ENCODE peak calls at places on chromosomes 5 and 9, in four cellular contexts. P, B, L and K are unnamed samples.

GRCh38 chr5:169223595-169223953 is 77.4 kb downstream of the SLIT3 start:
- DNase-seq in P (peak; percentile 20), B (peak; percentile 63), L (no peak), K (no peak)

GRCh38 chr5:10528056-10528816 is 35.6 kb upstream of the ANKRD33B start:
- DNase-seq in P (peak; percentile 72), B (peak; percentile 94), L (peak; percentile 77), K (no peak)

GRCh38 chr9:101628173-101628572 is 33.4 kb upstream of the PPP3R2 start:
- DNase-seq in P (no peak), B (peak; percentile 6), L (no peak), K (no peak)

GRCh38 chr5:100409538-100409937 is 125.6 kb upstream of the FAM174A start:
- DNase-seq in P (no peak), B (no peak), L (no peak), K (no peak)

GRCh38 chr9:88936668-88937067 is 54.6 kb upstream of the S1PR3 start:
- DNase-seq in P (no peak), B (no peak), L (no peak), K (no peak)

GRCh38 chr9:117189121-117189520 is 225.7 kb downstream of the ASTN2 start:
- DNase-seq in P (no peak), B (peak; percentile 1), L (no peak), K (no peak)

GRCh38 chr5:80033513-80033912 is 1.6 kb upstream of the THBS4 start:
- DNase-seq in P (no peak), B (no peak), L (no peak), K (no peak)

GRCh38 chr5:104635216-104635615 is 1072.6 kb upstream of the NUDT12 start:
- DNase-seq in P (no peak), B (no peak), L (no peak), K (no peak)

GRCh38 chr5:57416246-57416996 is 66.2 kb downstream of the ACTBL2 start:
- DNase-seq in P (peak; percentile 52), B (peak; percentile 93), L (peak; percentile 91), K (no peak)

GRCh38 chr5:132017738-132018625 is 6.5 kb upstream of the ACSL6 start:
- DNase-seq in P (no peak), B (no peak), L (no peak), K (no peak)

GRCh38 chr5:159120446-159120845 is 20.7 kb upstream of the EBF1 start:
- DNase-seq in P (no peak), B (no peak), L (no peak), K (no peak)

GRCh38 chr9:126211441-126212074 is 115.1 kb upstream of the MVB12B start:
- DNase-seq in P (no peak), B (peak; percentile 17), L (no peak), K (no peak)

GRCh38 chr9:3087697-3088096 is 243.8 kb upstream of the PUM3 start:
- DNase-seq in P (no peak), B (no peak), L (no peak), K (no peak)

GRCh38 chr9:123513554-123513953 is 157.6 kb downstream of the CRB2 start:
- DNase-seq in P (no peak), B (no peak), L (no peak), K (peak; percentile 6)

GRCh38 chr5:14574124-14574523 is 7.5 kb upstream of the OTULINL start:
- DNase-seq in P (no peak), B (no peak), L (no peak), K (peak; percentile 73)

GRCh38 chr5:92715946-92716345 is 865.1 kb downstream of the NR2F1-AS1 start:
- DNase-seq in P (no peak), B (no peak), L (no peak), K (no peak)

GRCh38 chr5:135747824-135748223 is 86.6 kb upstream of the SLC25A48 start:
- DNase-seq in P (no peak), B (no peak), L (no peak), K (peak; percentile 34)

GRCh38 chr5:168268949-168269943 is 22.2 kb upstream of the WWC1 start:
- DNase-seq in P (peak; percentile 31), B (peak; percentile 80), L (peak; percentile 54), K (peak; percentile 83)

GRCh38 chr9:98057095-98057799 is 715 bp downstream of the NANS start:
- DNase-seq in P (no peak), B (peak; percentile 19), L (no peak), K (no peak)

GRCh38 chr9:71036501-71036900 is 84.9 kb downstream of the TRPM3 start:
- DNase-seq in P (no peak), B (no peak), L (peak; percentile 20), K (peak; percentile 43)

GRCh38 chr9:12625844-12626243 is 67.3 kb upstream of the TYRP1 start:
- DNase-seq in P (no peak), B (no peak), L (no peak), K (no peak)

GRCh38 chr9:121607434-121608248 is 43.8 kb upstream of the DAB2IP start:
- DNase-seq in P (no peak), B (no peak), L (no peak), K (no peak)

GRCh38 chr5:134411228-134411545 is 494 bp downstream of the CDKN2AIPNL start:
- DNase-seq in P (no peak), B (no peak), L (no peak), K (no peak)

GRCh38 chr5:102867999-102868662 is 113.0 kb downstream of the PAM start:
- DNase-seq in P (no peak), B (no peak), L (no peak), K (no peak)
- H3K4me3 ChIP-seq in P (peak overlapping the region; percentile 21), B (peak overlapping the region; percentile 73), L (peak overlapping the region; percentile 55), K (no peak overlapping the region)

GRCh38 chr9:103335461-103335860 is 340.3 kb downstream of the CYLC2 start:
- DNase-seq in P (no peak), B (no peak), L (no peak), K (no peak)
- TF ChIP-seq CTCF in P (no peak), B (no peak), L (no peak), K (no peak)

DNA sequence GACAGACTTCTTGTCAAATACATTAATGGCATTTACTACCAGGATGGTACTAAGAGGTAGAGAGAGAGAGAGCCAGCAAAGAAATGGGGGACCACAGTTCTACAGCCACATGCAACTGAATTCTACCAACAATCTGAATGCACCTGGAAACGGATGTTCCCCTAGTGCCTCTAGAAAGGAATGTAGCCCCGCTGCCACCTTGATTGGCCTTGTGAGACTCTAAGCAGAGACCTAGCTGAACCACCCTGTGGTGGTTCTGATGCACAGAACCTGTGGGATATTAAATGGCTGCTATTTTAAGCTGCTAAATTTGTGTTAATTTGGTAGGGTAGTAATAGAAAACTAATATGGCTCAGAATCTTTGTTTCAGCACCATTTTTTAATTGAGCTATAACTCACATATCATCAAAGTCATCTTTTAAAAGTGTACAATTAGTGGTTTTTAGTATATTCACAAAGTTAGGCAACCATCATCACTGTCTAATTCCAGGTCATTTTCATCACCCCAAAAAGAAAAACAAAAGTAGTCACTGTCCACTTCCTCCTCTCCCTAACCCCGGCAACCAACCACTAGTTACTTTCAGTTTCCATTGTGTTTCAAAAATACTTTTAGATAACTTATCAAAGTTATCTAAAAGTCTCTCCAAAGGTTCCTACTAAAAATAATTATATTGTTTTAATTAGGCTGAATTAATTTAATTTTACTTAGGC is 51.7 kb downstream of the CPLANE1 start:
- DNase-seq in P (no peak), B (no peak), L (no peak), K (no peak)
- H3K4me3 ChIP-seq in P (no peak overlapping the region), B (no peak overlapping the region), L (no peak overlapping the region), K (no peak overlapping the region)

GRCh38 chr5:75167345-75167744 is 69.3 kb downstream of the ANKRD31 start:
- DNase-seq in P (no peak), B (peak; percentile 2), L (no peak), K (no peak)

DNA sequence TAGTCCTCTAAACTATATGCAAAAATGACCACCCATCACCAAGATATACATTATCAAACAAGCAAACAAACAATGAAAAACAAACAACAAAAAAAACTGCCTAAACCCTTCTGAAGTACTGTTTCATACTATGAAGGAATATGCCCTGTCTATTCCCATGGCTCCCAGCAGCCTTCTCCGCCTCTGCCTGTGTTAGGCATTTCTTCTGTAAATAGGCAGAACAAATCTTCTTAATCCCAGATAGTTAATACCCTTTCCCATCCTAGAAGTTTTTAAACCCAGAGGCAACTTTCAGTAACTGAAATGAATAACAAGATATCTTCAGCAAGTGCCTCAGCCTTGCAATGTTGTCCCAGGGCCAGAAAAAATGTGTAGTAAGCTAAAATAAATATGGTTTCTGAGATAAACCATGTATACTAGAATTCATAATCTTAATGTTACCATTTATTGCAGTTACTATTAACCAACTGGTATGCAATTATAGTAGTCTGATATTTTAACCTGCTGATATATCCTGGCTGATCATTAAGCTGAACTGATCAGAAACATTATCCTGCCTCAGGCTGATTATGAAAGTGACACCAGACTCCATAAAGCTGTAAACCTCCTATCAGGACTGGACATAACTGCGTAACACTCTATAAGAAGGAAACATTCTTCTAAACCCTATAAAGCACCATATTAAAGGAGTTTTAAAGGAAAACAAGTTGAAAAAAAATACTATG is 68.5 kb downstream of the ANKRD31 start:
- DNase-seq in P (no peak), B (no peak), L (no peak), K (no peak)
- TF ChIP-seq CTCF in P (no peak), B (no peak), L (no peak), K (no peak)

GRCh38 chr5:173466227-173466626 is 138.0 kb upstream of the STC2 start:
- DNase-seq in P (no peak), B (no peak), L (no peak), K (no peak)
- H3K4me3 ChIP-seq in P (no peak overlapping the region), B (no peak overlapping the region), L (no peak overlapping the region), K (no peak overlapping the region)

GRCh38 chr5:113125371-113125770 is 148.8 kb downstream of the DCP2 start:
- DNase-seq in P (no peak), B (no peak), L (no peak), K (no peak)
- TF ChIP-seq CTCF in P (no peak), B (no peak), L (no peak), K (no peak)

DNA sequence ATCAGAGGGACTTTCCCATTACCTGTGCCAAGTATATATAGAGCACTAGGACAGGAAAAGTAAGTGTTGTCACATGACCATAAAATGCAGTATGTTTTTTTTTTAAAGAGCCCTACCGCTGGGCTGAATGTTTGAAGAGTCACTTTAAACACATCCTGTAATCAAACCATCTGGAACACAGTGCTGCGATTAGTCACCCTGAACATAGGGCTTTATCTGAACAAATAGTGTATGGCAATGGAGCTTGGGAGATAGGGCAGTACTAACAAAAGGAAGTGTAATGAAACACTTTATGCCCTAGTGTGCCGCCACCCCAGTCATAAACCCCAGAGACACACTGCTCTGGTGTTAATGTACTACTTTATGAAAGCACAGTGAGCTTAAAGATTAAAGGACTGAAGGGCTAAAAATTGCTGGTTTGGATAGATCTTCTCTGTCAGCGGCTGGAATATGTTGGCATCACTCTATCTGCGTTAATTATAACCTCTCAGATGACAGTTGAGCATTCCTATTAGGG is 90.4 kb downstream of the ZNF608 start:
- DNase-seq in P (no peak), B (peak; percentile 65), L (peak; percentile 90), K (peak; percentile 99)
- H3K4me3 ChIP-seq in P (no peak overlapping the region), B (no peak overlapping the region), L (no peak overlapping the region), K (peak overlapping the region; percentile 27)

GRCh38 chr5:170747851-170748250 is 35.7 kb upstream of the GABRP start:
- DNase-seq in P (no peak), B (peak; percentile 3), L (no peak), K (no peak)
- TF ChIP-seq CTCF in P (peak; percentile 31), B (peak; percentile 36), L (peak; percentile 65), K (peak; percentile 18)